ENCODE peak calls at places on chromosomes 2 and 18, in six cellular contexts. C is T-helper 1 cell; L is activated CD4-positive, alpha-beta T cell treated with anti-CD3 and anti-CD28 coated beads, Interleukin-2, amount 10 ng/mL, durations not matched to agents 7 days and 5 days; R is effector memory CD4-positive, alpha-beta T cell; T is posterior cingulate gyrus; S is GM12891. D is an unnamed sample.

GRCh38 chr2:113390133-113390849 is 47.2 kb upstream of the ZNG1B start:
- DNase-seq in L (peak), T (no peak), R (peak), C (no peak), S (peak), D (peak)

GRCh38 chr2:11344956-11345671 is 678 bp upstream of the ROCK2 start:
- DNase-seq in S (no peak), C (no peak), L (peak), R (no peak), T (no peak), D (peak)

GRCh38 chr2:121205321-121205942 is 79.6 kb downstream of the TFCP2L1 start:
- DNase-seq in C (no peak), S (no peak), R (no peak), T (no peak), L (no peak), D (no peak)

GRCh38 chr2:28545590-28546195 is 49.8 kb downstream of the PLB1 start:
- DNase-seq in C (no peak), L (peak), S (no peak), R (no peak), T (no peak), D (no peak)

GRCh38 chr2:2269989-2270562 is 61.0 kb downstream of the MYT1L start:
- DNase-seq in S (no peak), T (no peak), L (no peak), R (no peak), C (no peak), D (no peak)

GRCh38 chr18:47113796-47114540 is 36.3 kb downstream of the HDHD2 start:
- DNase-seq in L (no peak), T (no peak), C (no peak), S (no peak), R (no peak), D (no peak)

GRCh38 chr2:105143467-105144127 is 97.9 kb upstream of the GPR45 start:
- DNase-seq in S (peak), L (peak), R (no peak), C (no peak), T (peak), D (peak)

GRCh38 chr2:172102159-172102857 is 392 bp downstream of the DLX2 start:
- DNase-seq in L (peak), T (no peak), C (no peak), R (no peak), S (no peak), D (peak)

GRCh38 chr2:143524001-143524608 is 394.9 kb downstream of the ARHGAP15 start:
- DNase-seq in L (no peak), T (no peak), S (no peak), C (no peak), R (no peak), D (no peak)

GRCh38 chr2:240249423-240250149 is 109.1 kb upstream of the OTOS start:
- DNase-seq in L (no peak), C (no peak), S (no peak), T (no peak), R (no peak), D (no peak)

GRCh38 chr2:112092286-112093041 is 37.4 kb downstream of the TMEM87B start:
- DNase-seq in C (no peak), S (no peak), T (no peak), L (no peak), R (no peak), D (no peak)